ENCODE peak calls at places on chromosome 1, in four cellular contexts. One of them, this sample, is unnamed.

GRCh38 chr1:236206548-236206947 is 64.2 kb downstream of the GPR137B start:
- DNase-seq in transverse colon: peak
- DNase-seq in tibial nerve: no peak
- DNase-seq in suprapubic skin: no peak
- DNase-seq in this sample: peak

GRCh38 chr1:57252597-57253306 is 171.1 kb downstream of the DAB1 start:
- DNase-seq in suprapubic skin: no peak
- DNase-seq in transverse colon: no peak
- DNase-seq in tibial nerve: no peak
- DNase-seq in this sample: no peak

GRCh38 chr1:197933647-197934046 is 16.5 kb downstream of the LHX9 start:
- DNase-seq in tibial nerve: no peak
- DNase-seq in transverse colon: no peak
- DNase-seq in suprapubic skin: no peak
- DNase-seq in this sample: no peak

GRCh38 chr1:94926365-94926914 is 470 bp downstream of the CNN3 start:
- DNase-seq in transverse colon: peak
- DNase-seq in tibial nerve: peak
- DNase-seq in suprapubic skin: peak
- DNase-seq in this sample: peak

GRCh38 chr1:6464514-6464836 is 1.5 kb downstream of the TNFRSF25 start:
- DNase-seq in transverse colon: peak
- DNase-seq in tibial nerve: no peak
- DNase-seq in suprapubic skin: no peak
- DNase-seq in this sample: no peak

GRCh38 chr1:46174448-46175231 is at the start of gene TSPAN1:
- DNase-seq in suprapubic skin: no peak
- DNase-seq in tibial nerve: no peak
- DNase-seq in transverse colon: no peak
- DNase-seq in this sample: peak

GRCh38 chr1:71908871-71909390 is 373.4 kb downstream of the NEGR1 start:
- DNase-seq in tibial nerve: no peak
- DNase-seq in suprapubic skin: no peak
- DNase-seq in transverse colon: no peak
- DNase-seq in this sample: no peak

GRCh38 chr1:181250038-181250437 is 161.5 kb downstream of the IER5 start:
- DNase-seq in tibial nerve: no peak
- DNase-seq in transverse colon: no peak
- DNase-seq in suprapubic skin: no peak
- DNase-seq in this sample: no peak

GRCh38 chr1:92485374-92486250 is 1.1 kb downstream of the GFI1 start:
- DNase-seq in transverse colon: peak
- DNase-seq in suprapubic skin: no peak
- DNase-seq in tibial nerve: no peak
- DNase-seq in this sample: no peak

GRCh38 chr1:198542632-198543031 is 2.2 kb upstream of the ATP6V1G3 start:
- DNase-seq in tibial nerve: no peak
- DNase-seq in suprapubic skin: no peak
- DNase-seq in transverse colon: no peak
- DNase-seq in this sample: no peak

GRCh38 chr1:87794788-87795614 is 466.3 kb downstream of the LMO4 start:
- DNase-seq in suprapubic skin: no peak
- DNase-seq in tibial nerve: no peak
- DNase-seq in transverse colon: no peak
- DNase-seq in this sample: no peak

GRCh38 chr1:9086060-9086459 is 16.6 kb upstream of the SLC2A5 start:
- DNase-seq in transverse colon: no peak
- DNase-seq in tibial nerve: no peak
- DNase-seq in suprapubic skin: no peak
- DNase-seq in this sample: no peak

GRCh38 chr1:55986003-55986402 is 593.4 kb downstream of the PLPP3 start:
- DNase-seq in transverse colon: no peak
- DNase-seq in suprapubic skin: no peak
- DNase-seq in tibial nerve: no peak
- DNase-seq in this sample: no peak

GRCh38 chr1:6927626-6928025 is 142.4 kb downstream of the CAMTA1 start:
- DNase-seq in suprapubic skin: no peak
- DNase-seq in tibial nerve: no peak
- DNase-seq in transverse colon: no peak
- DNase-seq in this sample: no peak

GRCh38 chr1:93000751-93001175 is 39.5 kb upstream of the DIPK1A start:
- DNase-seq in tibial nerve: no peak
- DNase-seq in suprapubic skin: no peak
- DNase-seq in transverse colon: no peak
- DNase-seq in this sample: no peak

GRCh38 chr1:237873487-237873927 is 17.2 kb downstream of the ZP4 start:
- DNase-seq in transverse colon: no peak
- DNase-seq in suprapubic skin: no peak
- DNase-seq in tibial nerve: no peak
- DNase-seq in this sample: no peak

GRCh38 chr1:65310078-65310587 is 790 bp downstream of the DNAJC6 start:
- DNase-seq in tibial nerve: no peak
- DNase-seq in transverse colon: peak
- DNase-seq in suprapubic skin: no peak
- DNase-seq in this sample: no peak

GRCh38 chr1:215198021-215198420 is 115.5 kb downstream of the KCNK2 start:
- DNase-seq in tibial nerve: no peak
- DNase-seq in transverse colon: no peak
- DNase-seq in suprapubic skin: no peak
- DNase-seq in this sample: no peak

GRCh38 chr1:10676987-10677386 is 119.5 kb downstream of the CASZ1 start:
- DNase-seq in transverse colon: no peak
- DNase-seq in suprapubic skin: no peak
- DNase-seq in tibial nerve: no peak
- DNase-seq in this sample: no peak

GRCh38 chr1:117795190-117795589 is 134.2 kb downstream of the GDAP2 start:
- DNase-seq in suprapubic skin: no peak
- DNase-seq in transverse colon: no peak
- DNase-seq in tibial nerve: no peak
- DNase-seq in this sample: no peak

GRCh38 chr1:8427493-8427892 is 109.6 kb downstream of the SLC45A1 start:
- DNase-seq in tibial nerve: no peak
- DNase-seq in suprapubic skin: no peak
- DNase-seq in transverse colon: no peak
- DNase-seq in this sample: no peak

GRCh38 chr1:115647919-115648597 is 6.3 kb downstream of the VANGL1 start:
- DNase-seq in suprapubic skin: no peak
- DNase-seq in tibial nerve: no peak
- DNase-seq in transverse colon: no peak
- DNase-seq in this sample: no peak
- TF ChIP-seq EP300 in suprapubic skin: no peak
- TF ChIP-seq EP300 in tibial nerve: no peak
- TF ChIP-seq EP300 in transverse colon: no peak
- TF ChIP-seq EP300 in this sample: no peak

DNA sequence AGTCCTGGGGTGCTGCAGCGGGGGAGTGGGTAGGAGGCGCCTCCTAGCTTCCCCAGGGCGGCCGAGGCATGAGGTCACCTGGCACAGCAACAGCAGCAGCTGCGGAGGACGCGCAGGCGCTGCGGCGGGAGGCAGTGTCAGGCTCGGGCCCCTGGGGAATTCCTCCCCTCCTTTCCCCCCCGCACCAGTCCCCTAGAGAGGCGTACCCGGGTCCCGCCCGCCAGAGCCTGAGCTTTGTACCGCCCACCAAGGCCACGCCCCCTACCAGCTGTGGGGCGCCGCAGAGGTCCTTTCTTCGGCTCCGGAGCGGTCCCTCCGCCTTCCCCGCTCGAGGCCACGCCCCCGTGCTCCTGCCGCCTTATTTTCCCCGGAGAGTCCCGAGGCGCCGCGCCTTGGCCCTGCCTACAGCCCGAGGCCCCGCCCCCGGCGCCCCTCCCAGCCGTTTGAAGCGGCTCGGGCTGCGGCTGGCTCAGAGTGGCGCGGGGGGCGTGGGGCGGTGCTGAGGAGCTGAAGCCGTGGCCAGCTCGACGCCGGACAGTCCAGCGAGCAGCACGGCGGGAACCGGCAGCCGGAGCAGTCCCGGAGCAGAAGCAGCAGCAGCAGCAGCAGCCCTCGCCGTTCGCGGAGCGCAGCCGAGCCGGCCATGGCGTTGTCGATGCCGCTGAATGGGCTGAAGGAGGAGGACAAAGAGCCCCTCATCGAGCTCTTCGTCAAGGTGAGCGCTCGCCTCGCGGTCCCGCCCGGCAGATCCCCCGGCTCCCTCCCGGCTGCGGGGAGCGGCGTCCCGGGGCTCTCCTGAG is at the start of gene CLIC4:
- DNase-seq in transverse colon: peak
- DNase-seq in suprapubic skin: peak
- DNase-seq in tibial nerve: peak
- DNase-seq in this sample: peak
- TF ChIP-seq CTCF in transverse colon: no peak
- TF ChIP-seq CTCF in suprapubic skin: no peak
- TF ChIP-seq CTCF in tibial nerve: peak
- TF ChIP-seq CTCF in this sample: no peak

GRCh38 chr1:43177691-43178090 is 5.6 kb downstream of the CFAP57 start:
- DNase-seq in transverse colon: no peak
- DNase-seq in suprapubic skin: no peak
- DNase-seq in tibial nerve: no peak
- DNase-seq in this sample: no peak

GRCh38 chr1:43171312-43171875 is 696 bp downstream of the EBNA1BP2 start:
- DNase-seq in transverse colon: no peak
- DNase-seq in suprapubic skin: no peak
- DNase-seq in tibial nerve: no peak
- DNase-seq in this sample: no peak

GRCh38 chr1:43174873-43175272 is 2.7 kb downstream of the CFAP57 start:
- DNase-seq in tibial nerve: no peak
- DNase-seq in transverse colon: no peak
- DNase-seq in suprapubic skin: no peak
- DNase-seq in this sample: no peak

GRCh38 chr1:43172532-43172972 is 422 bp downstream of the CFAP57 start:
- DNase-seq in suprapubic skin: peak
- DNase-seq in tibial nerve: peak
- DNase-seq in transverse colon: peak
- DNase-seq in this sample: peak

DNA sequence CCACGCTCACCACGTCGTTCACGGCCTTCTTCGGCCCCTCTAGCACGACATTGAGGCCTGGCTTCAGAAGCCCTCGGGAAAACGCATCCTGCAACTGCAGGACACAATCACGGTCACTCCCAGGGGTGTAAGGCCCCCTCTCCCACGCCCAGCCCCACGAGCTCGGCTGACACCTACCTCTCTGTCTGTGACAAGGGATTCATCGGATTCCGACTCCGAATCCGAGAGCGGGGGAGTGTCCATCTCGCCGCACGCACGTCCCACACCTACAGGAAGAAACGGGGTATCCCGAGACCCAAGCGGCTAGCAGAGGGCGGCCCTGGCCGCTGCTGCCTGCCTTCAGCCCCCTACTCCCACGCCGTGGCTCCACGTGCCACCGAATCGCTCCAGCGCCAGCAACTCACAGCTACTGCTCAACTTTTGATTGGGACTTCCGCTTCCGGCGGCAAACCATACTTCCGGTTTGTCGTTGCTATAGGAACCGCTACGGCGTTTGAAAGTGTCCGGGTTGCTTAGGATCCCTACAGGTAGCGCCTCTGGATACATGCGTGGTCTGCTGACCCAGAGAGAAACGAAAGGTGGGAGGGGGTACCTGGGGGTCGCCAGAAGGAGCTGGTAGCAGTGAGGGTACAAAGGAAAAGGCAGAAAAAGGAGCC is at the start of the genes CFAP57 and EBNA1BP2:
- DNase-seq in transverse colon: peak
- DNase-seq in suprapubic skin: peak
- DNase-seq in tibial nerve: peak
- DNase-seq in this sample: peak
- TF ChIP-seq POLR2A in transverse colon: peak
- TF ChIP-seq POLR2A in suprapubic skin: no peak
- TF ChIP-seq POLR2A in tibial nerve: no peak
- TF ChIP-seq POLR2A in this sample: no peak

GRCh38 chr1:19438552-19439196 is 46.7 kb downstream of the CAPZB start:
- DNase-seq in tibial nerve: no peak
- DNase-seq in suprapubic skin: no peak
- DNase-seq in transverse colon: no peak
- DNase-seq in this sample: peak

GRCh38 chr1:19441048-19441447 is 44.3 kb downstream of the CAPZB start:
- DNase-seq in transverse colon: no peak
- DNase-seq in tibial nerve: no peak
- DNase-seq in suprapubic skin: no peak
- DNase-seq in this sample: no peak

GRCh38 chr1:19437911-19438310 is 47.4 kb downstream of the CAPZB start:
- DNase-seq in tibial nerve: peak
- DNase-seq in suprapubic skin: peak
- DNase-seq in transverse colon: peak
- DNase-seq in this sample: peak

GRCh38 chr1:19436716-19437476 is 48.4 kb downstream of the CAPZB start:
- DNase-seq in suprapubic skin: peak
- DNase-seq in transverse colon: peak
- DNase-seq in tibial nerve: peak
- DNase-seq in this sample: peak

DNA sequence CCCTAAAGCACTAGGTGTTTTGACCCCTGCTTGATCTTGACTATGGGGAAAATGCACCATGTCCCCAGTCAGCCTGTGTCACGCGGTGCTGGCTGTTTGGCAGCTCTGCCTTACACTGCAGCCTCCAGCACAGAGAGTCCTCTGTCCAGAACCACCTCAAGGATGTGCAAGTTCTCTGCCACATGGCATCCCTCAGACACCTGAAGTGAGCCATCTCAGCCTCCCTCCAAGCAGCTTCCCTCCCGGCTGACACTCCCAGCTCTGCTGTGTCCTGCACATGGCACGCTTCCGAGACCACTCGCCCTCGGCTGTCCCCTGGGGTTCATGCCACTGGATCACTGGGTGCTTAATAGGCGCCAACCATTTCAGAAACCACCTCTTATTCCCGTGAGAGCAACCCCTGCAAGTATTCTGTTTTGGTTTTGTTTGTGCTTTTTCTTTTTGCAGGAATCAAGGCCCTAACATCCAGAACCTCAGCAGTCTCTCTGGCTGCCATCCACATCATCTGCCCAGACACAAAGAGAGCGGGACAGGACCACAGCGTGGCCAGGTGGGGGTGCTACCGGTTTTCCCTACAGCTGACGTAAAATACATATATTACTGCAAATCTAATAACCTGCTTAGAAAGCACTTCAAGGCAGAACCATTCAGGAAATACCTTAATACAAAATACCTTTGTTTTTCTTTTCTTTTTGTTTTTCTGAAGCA is 45.7 kb downstream of the CAPZB start:
- DNase-seq in suprapubic skin: no peak
- DNase-seq in tibial nerve: no peak
- DNase-seq in transverse colon: no peak
- DNase-seq in this sample: peak
- TF ChIP-seq EP300 in suprapubic skin: no peak
- TF ChIP-seq EP300 in tibial nerve: no peak
- TF ChIP-seq EP300 in transverse colon: no peak
- TF ChIP-seq EP300 in this sample: peak

DNA sequence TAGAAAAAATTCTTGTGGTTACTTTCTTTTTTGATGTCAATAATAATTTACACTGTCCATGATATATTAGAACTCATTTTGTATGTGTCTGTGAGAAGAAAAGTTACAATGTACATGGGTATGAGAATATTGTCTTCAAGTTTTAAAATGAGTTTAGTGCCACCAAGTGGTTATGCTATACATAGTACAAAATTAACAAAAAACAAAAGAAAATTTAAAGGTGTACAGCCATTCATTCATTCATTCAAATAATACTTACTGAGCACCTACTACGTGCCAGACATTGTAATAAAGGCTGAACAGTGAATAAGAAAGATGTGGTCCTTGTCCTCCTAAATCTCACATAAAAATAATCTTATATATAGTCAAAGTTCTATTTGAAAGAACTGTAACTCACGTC is 27.7 kb downstream of the UCHL5 start:
- DNase-seq in tibial nerve: no peak
- DNase-seq in suprapubic skin: no peak
- DNase-seq in transverse colon: no peak
- DNase-seq in this sample: no peak
- TF ChIP-seq CTCF in tibial nerve: no peak
- TF ChIP-seq CTCF in suprapubic skin: no peak
- TF ChIP-seq CTCF in transverse colon: peak
- TF ChIP-seq CTCF in this sample: no peak

This sample was measured in sigmoid colon.